ENCODE peak calls at places on chromosomes 6 and 20, in ten cellular contexts. H is hepatocyte, Q is T-helper 9 cell, D is NCI-H1105, U is GM23248, Z is MCF 10A, K is Panc1, V is brain microvascular endothelial cell, W is NCI-H1694, P is EH. S is an unnamed sample.

GRCh38 chr20:16611832-16612231 is 38.6 kb upstream of the KIF16B start:
- DNase-seq in H (no peak), Q (no peak), D (no peak), U (no peak), Z (no peak), K (no peak), V (no peak), W (no peak), P (no peak), S (no peak)

GRCh38 chr6:129342243-129342642 is 367.7 kb downstream of the ARHGAP18 start:
- DNase-seq in H (no peak), Q (no peak), D (no peak), U (peak; percentile 74), Z (peak; percentile 80), K (no peak), V (no peak), W (no peak), P (peak; percentile 40), S (no peak)

GRCh38 chr6:20873425-20874190 is 339.4 kb downstream of the CDKAL1 start:
- DNase-seq in H (no peak), Q (no peak), D (no peak), U (peak; percentile 5), Z (peak; percentile 21), K (no peak), V (no peak), W (no peak), P (peak; percentile 25), S (no peak)

GRCh38 chr6:31713465-31713864 is 1.7 kb upstream of the LY6G6D start:
- DNase-seq in H (no peak), Q (no peak), D (no peak), U (no peak), Z (no peak), K (no peak), V (no peak), W (no peak), P (no peak), S (no peak)

GRCh38 chr20:10609726-10610125 is 64.1 kb downstream of the JAG1 start:
- DNase-seq in H (no peak), Q (no peak), D (no peak), U (peak; percentile 48), Z (no peak), K (no peak), V (no peak), W (no peak), P (peak; percentile 83), S (no peak)

GRCh38 chr20:8749101-8749500 is 319.8 kb upstream of the PLCB4 start:
- DNase-seq in H (no peak), Q (no peak), D (no peak), U (peak; percentile 26), Z (no peak), K (no peak), V (no peak), W (no peak), P (peak; percentile 64), S (peak; percentile 19)

GRCh38 chr6:160347259-160348208 is 644 bp upstream of the SLC22A3 start:
- DNase-seq in H (no peak), Q (no peak), D (no peak), U (no peak), Z (no peak), K (no peak), V (no peak), W (no peak), P (no peak), S (no peak)

GRCh38 chr6:81901589-81901988 is 149.1 kb upstream of the TENT5A start:
- DNase-seq in H (no peak), Q (no peak), D (no peak), U (peak; percentile 10), Z (no peak), K (no peak), V (no peak), W (no peak), P (peak; percentile 30), S (no peak)

GRCh38 chr6:29011276-29011734 is 6.2 kb upstream of the ZNF311 start:
- DNase-seq in H (peak; percentile 68), Q (peak; percentile 29), D (peak; percentile 55), U (peak; percentile 87), Z (no peak), K (no peak), V (peak; percentile 71), W (no peak), P (peak; percentile 65), S (peak; percentile 28)

GRCh38 chr6:134114918-134115714 is 62.7 kb upstream of the SLC2A12 start:
- DNase-seq in H (no peak), Q (no peak), D (no peak), U (no peak), Z (no peak), K (no peak), V (no peak), W (no peak), P (no peak), S (no peak)

GRCh38 chr6:98769546-98769945 is 64.8 kb upstream of the POU3F2 start:
- DNase-seq in H (peak; percentile 30), Q (no peak), D (no peak), U (no peak), Z (peak; percentile 47), K (no peak), V (no peak), W (no peak), P (peak; percentile 19), S (peak; percentile 22)

GRCh38 chr6:157139054-157139708 is 184.1 kb downstream of the TMEM242 start:
- DNase-seq in H (no peak), Q (no peak), D (no peak), U (no peak), Z (peak; percentile 9), K (no peak), V (no peak), W (peak; percentile 42), P (no peak), S (no peak)

GRCh38 chr6:41728073-41728936 is 7.1 kb downstream of the TFEB start:
- DNase-seq in H (peak; percentile 63), Q (no peak), D (peak; percentile 62), U (no peak), Z (no peak), K (no peak), V (no peak), W (no peak), P (no peak), S (no peak)

GRCh38 chr6:112038268-112038667 is 15.6 kb upstream of the CCN6 start:
- DNase-seq in H (no peak), Q (no peak), D (no peak), U (peak; percentile 70), Z (no peak), K (no peak), V (no peak), W (no peak), P (peak; percentile 15), S (no peak)

GRCh38 chr20:9179193-9179802 is 110.4 kb downstream of the PLCB4 start:
- DNase-seq in H (no peak), Q (no peak), D (no peak), U (peak; percentile 68), Z (peak; percentile 59), K (no peak), V (peak; percentile 24), W (no peak), P (peak; percentile 58), S (no peak)

S was measured in astrocyte of the cerebellum.